ENCODE peak calls at places on chromosomes 1 and 21, in nine cellular contexts. H is foreskin fibroblast; L is hepatocyte; M is GM20000; U is astrocyte; K is ACHN; G is activated CD4-positive, alpha-beta memory T cell treated with anti-CD3 and anti-CD28 coated beads for 36 hours; T is activated CD8-positive, alpha-beta memory T cell treated with anti-CD3 and anti-CD28 coated beads for 1 hour; B is HTR-8/SVneo. S is an unnamed sample.
A peak's percentile ranks its signal among the peaks of the same experiment; 100 is the strongest.

GRCh38 chr1:16986596-16987361 is 6.4 kb upstream of the MFAP2 start:
- DNase-seq in M (no peak), G (no peak), T (no peak), H (no peak), K (peak; percentile 18), B (no peak), L (no peak), U (no peak), S (no peak)

GRCh38 chr1:44689447-44689765 is 14.9 kb downstream of the ARMH1 start:
- DNase-seq in T (no peak), G (no peak), U (no peak), H (no peak), B (no peak), M (no peak), K (no peak), L (no peak), S (no peak)

GRCh38 chr1:72781038-72781437 is 498.7 kb upstream of the NEGR1 start:
- DNase-seq in G (no peak), T (no peak), M (no peak), K (no peak), U (no peak), H (no peak), L (no peak), B (no peak), S (no peak)

GRCh38 chr1:25932321-25932720 is 26.1 kb upstream of the STMN1 start:
- DNase-seq in G (no peak), U (no peak), M (no peak), K (no peak), B (no peak), H (no peak), L (no peak), T (no peak), S (no peak)

GRCh38 chr1:92480200-92480812 is 6.4 kb downstream of the GFI1 start:
- DNase-seq in G (no peak), B (no peak), L (peak; percentile 13), H (no peak), U (no peak), M (no peak), T (no peak), K (no peak), S (no peak)

GRCh38 chr1:157697781-157698569 is 2.6 kb downstream of the FCRL3 start:
- DNase-seq in U (no peak), G (no peak), B (no peak), M (no peak), T (no peak), L (no peak), H (no peak), K (no peak), S (no peak)

GRCh38 chr1:26281971-26282693 is 2.2 kb downstream of the SH3BGRL3 start:
- DNase-seq in H (no peak), M (no peak), T (no peak), G (no peak), U (no peak), L (peak; percentile 63), B (no peak), K (no peak), S (peak; percentile 32)

GRCh38 chr1:150268706-150269403 is at the start of gene APH1A:
- DNase-seq in K (peak; percentile 99), M (peak; percentile 95), H (peak; percentile 96), B (peak; percentile 95), G (peak; percentile 97), U (peak; percentile 96), T (peak; percentile 86), L (peak; percentile 97), S (peak; percentile 94)

GRCh38 chr1:10644307-10645128 is 151.9 kb downstream of the CASZ1 start:
- DNase-seq in L (no peak), G (peak; percentile 20), T (no peak), M (no peak), K (no peak), B (no peak), H (no peak), U (peak; percentile 32), S (no peak)

GRCh38 chr1:230077011-230077410 is 10.0 kb downstream of the GALNT2 start:
- DNase-seq in G (peak; percentile 50), U (no peak), M (no peak), H (no peak), K (no peak), T (no peak), B (no peak), L (no peak), S (no peak)

GRCh38 chr1:172277277-172277676 is 143.2 kb upstream of the C1orf105 start:
- DNase-seq in L (no peak), B (no peak), G (no peak), U (peak; percentile 94), H (peak; percentile 40), T (no peak), M (no peak), K (no peak), S (no peak)

GRCh38 chr1:27650527-27651175 is 15.7 kb upstream of the FGR start:
- DNase-seq in M (no peak), G (no peak), H (no peak), B (peak; percentile 26), K (no peak), T (no peak), U (peak; percentile 77), L (peak; percentile 39), S (no peak)

GRCh38 chr1:42732126-42732680 is 7.8 kb downstream of the CLDN19 start:
- DNase-seq in M (no peak), G (no peak), B (no peak), H (no peak), U (no peak), T (no peak), L (no peak), K (no peak), S (no peak)

GRCh38 chr1:54696262-54696661 is 19.4 kb upstream of the TTC4 start:
- DNase-seq in M (no peak), K (no peak), L (no peak), B (no peak), T (no peak), H (no peak), U (no peak), G (no peak), S (no peak)

GRCh38 chr21:36945496-36946138 is 20.9 kb downstream of the HLCS start:
- DNase-seq in G (no peak), T (no peak), H (no peak), B (no peak), M (no peak), U (peak; percentile 42), L (no peak), K (no peak), S (no peak)

GRCh38 chr21:36783612-36784383 is 84.9 kb downstream of the SIM2 start:
- DNase-seq in M (no peak), B (peak; percentile 58), K (peak; percentile 76), T (no peak), L (peak; percentile 71), G (peak; percentile 22), U (peak; percentile 90), H (peak; percentile 63), S (peak; percentile 25)

GRCh38 chr21:33944185-33944763 is 28.7 kb upstream of the ATP5PO start:
- DNase-seq in L (no peak), T (no peak), B (no peak), H (no peak), U (no peak), G (no peak), K (no peak), M (no peak), S (no peak)

GRCh38 chr1:9822897-9823692 is 670 bp downstream of the CLSTN1 start:
- DNase-seq in L (no peak), B (no peak), M (peak; percentile 62), K (peak; percentile 33), T (no peak), U (no peak), H (no peak), G (peak; percentile 56), S (peak; percentile 48)

GRCh38 chr1:25800538-25801377 is 765 bp downstream of the SELENON start:
- DNase-seq in M (no peak), G (no peak), T (no peak), L (no peak), H (no peak), U (no peak), B (no peak), K (no peak), S (no peak)

GRCh38 chr1:116485976-116486375 is 84.8 kb downstream of the CD58 start:
- DNase-seq in B (no peak), L (no peak), U (no peak), G (no peak), M (no peak), K (no peak), T (no peak), H (no peak), S (no peak)

GRCh38 chr1:23577056-23577985 is 18.0 kb upstream of the ID3 start:
- DNase-seq in T (no peak), G (peak; percentile 71), K (peak; percentile 76), L (peak; percentile 71), H (peak; percentile 73), B (no peak), U (peak; percentile 97), M (peak; percentile 72), S (no peak)

GRCh38 chr1:212606734-212607205 is 1.8 kb upstream of the ATF3 start:
- DNase-seq in H (no peak), B (no peak), U (no peak), G (peak; percentile 62), L (peak; percentile 89), K (peak; percentile 52), T (peak; percentile 33), M (peak; percentile 41), S (peak; percentile 65)

S was measured in HT-29.